ENCODE peak calls at places on chromosome 21, in five cellular contexts. One of them, this sample, is unnamed.

GRCh38 chr21:46245213-46245915 is 16.8 kb upstream of the LSS start:
- DNase-seq in SK-N-SH: no peak
- DNase-seq in GM12878: no peak
- DNase-seq in A549: no peak
- DNase-seq in K562: no peak
- DNase-seq in this sample: no peak

GRCh38 chr21:41396452-41397107 is 29.5 kb upstream of the MX1 start:
- DNase-seq in SK-N-SH: no peak
- DNase-seq in GM12878: no peak
- DNase-seq in A549: no peak
- DNase-seq in K562: no peak
- DNase-seq in this sample: no peak

GRCh38 chr21:32378956-32379355 is 13.9 kb downstream of the URB1 start:
- DNase-seq in SK-N-SH: no peak
- DNase-seq in GM12878: no peak
- DNase-seq in A549: no peak
- DNase-seq in K562: no peak
- DNase-seq in this sample: no peak

GRCh38 chr21:46552274-46552673 is 52.6 kb downstream of the S100B start:
- DNase-seq in SK-N-SH: no peak
- DNase-seq in GM12878: no peak
- DNase-seq in A549: no peak
- DNase-seq in K562: no peak
- DNase-seq in this sample: no peak

GRCh38 chr21:33949516-33950424 is 34.2 kb upstream of the ATP5PO start:
- DNase-seq in SK-N-SH: no peak
- DNase-seq in GM12878: peak
- DNase-seq in A549: no peak
- DNase-seq in K562: no peak
- DNase-seq in this sample: no peak

GRCh38 chr21:25489673-25490072 is 117.6 kb downstream of the MRPL39 start:
- DNase-seq in SK-N-SH: no peak
- DNase-seq in GM12878: no peak
- DNase-seq in A549: no peak
- DNase-seq in K562: no peak
- DNase-seq in this sample: peak

GRCh38 chr21:32524010-32524719 is 61.2 kb downstream of the TCP10L start:
- DNase-seq in SK-N-SH: no peak
- DNase-seq in GM12878: no peak
- DNase-seq in A549: no peak
- DNase-seq in K562: no peak
- DNase-seq in this sample: peak

GRCh38 chr21:33541756-33542639 is at the start of gene GART:
- DNase-seq in SK-N-SH: peak
- DNase-seq in GM12878: peak
- DNase-seq in A549: peak
- DNase-seq in K562: peak
- DNase-seq in this sample: peak

GRCh38 chr21:33348728-33349127 is 24.0 kb downstream of the IFNAR1 start:
- DNase-seq in SK-N-SH: no peak
- DNase-seq in GM12878: no peak
- DNase-seq in A549: no peak
- DNase-seq in K562: no peak
- DNase-seq in this sample: no peak

GRCh38 chr21:22352088-22352487 is 1353.9 kb downstream of the NCAM2 start:
- DNase-seq in SK-N-SH: no peak
- DNase-seq in GM12878: no peak
- DNase-seq in A549: no peak
- DNase-seq in K562: no peak
- DNase-seq in this sample: no peak

GRCh38 chr21:40923361-40923760 is 76.4 kb upstream of the DSCAM start:
- DNase-seq in SK-N-SH: no peak
- DNase-seq in GM12878: no peak
- DNase-seq in A549: no peak
- DNase-seq in K562: no peak
- DNase-seq in this sample: no peak

DNA sequence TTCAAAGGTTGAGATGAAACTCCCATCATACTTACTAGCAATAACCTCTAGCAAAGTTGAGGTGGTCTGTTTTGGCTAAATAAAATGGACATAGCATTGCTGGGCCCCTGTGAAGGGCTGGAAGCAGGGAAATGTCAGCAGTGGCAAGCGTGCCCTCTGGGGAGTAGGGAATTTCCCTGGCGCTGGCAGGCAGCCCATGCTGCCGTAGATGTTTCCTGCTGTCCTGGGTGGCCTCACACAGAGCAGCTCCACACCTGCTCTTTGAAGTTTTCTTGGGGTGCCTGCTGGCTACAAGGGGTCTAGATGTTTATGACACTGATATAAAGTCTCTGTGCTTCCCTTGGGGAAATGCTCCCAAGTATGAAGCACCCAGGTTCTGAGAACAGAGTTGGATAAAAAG is 30.2 kb downstream of the ADARB1 start:
- DNase-seq in SK-N-SH: peak
- DNase-seq in GM12878: no peak
- DNase-seq in A549: no peak
- DNase-seq in K562: no peak
- DNase-seq in this sample: no peak
- TF ChIP-seq RCOR1 in SK-N-SH: no peak
- TF ChIP-seq RCOR1 in GM12878: no peak
- TF ChIP-seq RCOR1 in A549: no peak
- TF ChIP-seq RCOR1 in K562: no peak
- TF ChIP-seq RCOR1 in this sample: no peak

GRCh38 chr21:15203740-15204139 is 138.9 kb upstream of the NRIP1 start:
- DNase-seq in SK-N-SH: no peak
- DNase-seq in GM12878: no peak
- DNase-seq in A549: no peak
- DNase-seq in K562: no peak
- DNase-seq in this sample: no peak

GRCh38 chr21:15206514-15206913 is 141.7 kb upstream of the NRIP1 start:
- DNase-seq in SK-N-SH: no peak
- DNase-seq in GM12878: peak
- DNase-seq in A549: no peak
- DNase-seq in K562: no peak
- DNase-seq in this sample: no peak

GRCh38 chr21:15207231-15207630 is 142.4 kb upstream of the NRIP1 start:
- DNase-seq in SK-N-SH: no peak
- DNase-seq in GM12878: no peak
- DNase-seq in A549: no peak
- DNase-seq in K562: no peak
- DNase-seq in this sample: no peak

GRCh38 chr21:15204140-15204774 is 139.5 kb upstream of the NRIP1 start:
- DNase-seq in SK-N-SH: no peak
- DNase-seq in GM12878: no peak
- DNase-seq in A549: no peak
- DNase-seq in K562: no peak
- DNase-seq in this sample: no peak

GRCh38 chr21:15204887-15205286 is 140.1 kb upstream of the NRIP1 start:
- DNase-seq in SK-N-SH: no peak
- DNase-seq in GM12878: no peak
- DNase-seq in A549: no peak
- DNase-seq in K562: no peak
- DNase-seq in this sample: no peak
- TF ChIP-seq RCOR1 in SK-N-SH: no peak
- TF ChIP-seq RCOR1 in GM12878: no peak
- TF ChIP-seq RCOR1 in A549: no peak
- TF ChIP-seq RCOR1 in K562: no peak
- TF ChIP-seq RCOR1 in this sample: no peak

DNA sequence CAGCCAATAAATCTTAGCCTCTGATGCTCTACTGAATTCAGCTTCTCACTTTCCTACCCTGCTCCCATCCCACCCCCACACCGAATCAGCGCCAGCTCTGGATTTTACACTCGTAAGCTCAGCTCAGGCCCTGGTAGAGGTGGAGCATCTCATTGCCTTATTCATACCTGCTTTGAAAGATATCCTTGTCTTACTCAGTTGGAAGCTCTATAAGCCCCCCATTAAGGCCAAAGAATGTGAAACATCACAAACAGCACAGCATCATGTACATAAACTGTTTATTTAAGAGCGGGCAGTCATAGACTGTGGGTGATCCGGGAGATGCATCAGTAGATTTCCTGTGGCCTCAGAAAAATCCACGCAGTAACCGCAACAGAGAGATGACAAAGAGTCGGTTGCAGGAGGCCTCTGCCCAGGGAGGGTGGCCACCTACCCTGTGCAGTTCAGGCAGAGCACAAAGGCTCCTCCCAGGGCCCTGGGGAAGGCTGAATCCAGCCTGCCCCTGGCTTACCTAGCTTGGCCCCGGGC is 36.4 kb upstream of the ETS2 start:
- DNase-seq in SK-N-SH: no peak
- DNase-seq in GM12878: no peak
- DNase-seq in A549: no peak
- DNase-seq in K562: no peak
- DNase-seq in this sample: peak
- TF ChIP-seq RCOR1 in SK-N-SH: no peak
- TF ChIP-seq RCOR1 in GM12878: no peak
- TF ChIP-seq RCOR1 in A549: no peak
- TF ChIP-seq RCOR1 in K562: no peak
- TF ChIP-seq RCOR1 in this sample: peak

DNA sequence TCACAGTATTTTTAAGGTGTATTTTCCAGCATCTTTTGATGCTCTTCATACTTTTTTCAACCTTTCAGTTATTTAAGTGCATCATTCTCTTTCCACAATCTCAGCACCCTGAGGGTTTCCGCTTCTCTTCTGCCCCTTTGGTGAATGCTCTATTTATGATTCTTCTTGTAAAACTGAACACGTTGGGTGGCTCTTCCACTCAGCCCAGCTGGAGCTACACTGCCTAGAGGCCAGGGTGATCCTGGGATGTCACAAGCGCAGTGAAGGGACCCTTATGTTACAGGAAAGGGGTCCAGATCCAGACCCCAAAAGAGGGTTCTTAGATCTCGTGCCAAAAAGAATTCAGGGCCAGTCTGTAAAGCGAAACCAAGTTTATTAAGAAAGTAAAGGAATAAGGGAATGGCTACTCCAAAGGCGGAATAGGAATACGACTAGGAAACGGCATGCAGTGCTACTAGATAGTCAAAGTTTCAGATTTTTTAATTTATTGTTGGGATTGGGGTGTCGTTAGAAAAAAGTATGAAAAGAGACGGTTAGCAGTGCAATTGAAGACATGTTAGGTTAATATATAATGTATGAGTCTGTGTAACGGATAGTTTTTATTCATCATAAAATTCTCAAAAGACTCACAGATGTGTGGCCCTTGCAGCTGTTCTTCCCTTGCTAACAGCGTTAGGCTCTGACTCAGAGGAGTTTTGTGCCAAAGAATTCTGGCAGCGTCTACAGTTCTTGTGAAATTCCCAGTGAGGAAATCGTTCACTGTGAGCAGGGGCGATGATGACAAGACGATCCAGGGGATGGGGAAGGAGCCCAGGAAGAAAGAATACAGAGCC is 14.4 kb upstream of the ERVH48-1 start:
- DNase-seq in SK-N-SH: no peak
- DNase-seq in GM12878: no peak
- DNase-seq in A549: peak
- DNase-seq in K562: no peak
- DNase-seq in this sample: peak
- TF ChIP-seq RCOR1 in SK-N-SH: no peak
- TF ChIP-seq RCOR1 in GM12878: no peak
- TF ChIP-seq RCOR1 in A549: no peak
- TF ChIP-seq RCOR1 in K562: no peak
- TF ChIP-seq RCOR1 in this sample: peak

GRCh38 chr21:26842976-26843911 is 2.0 kb downstream of the ADAMTS1 start:
- DNase-seq in SK-N-SH: peak
- DNase-seq in GM12878: no peak
- DNase-seq in A549: no peak
- DNase-seq in K562: no peak
- DNase-seq in this sample: peak
- TF ChIP-seq RCOR1 in SK-N-SH: no peak
- TF ChIP-seq RCOR1 in GM12878: no peak
- TF ChIP-seq RCOR1 in A549: no peak
- TF ChIP-seq RCOR1 in K562: no peak
- TF ChIP-seq RCOR1 in this sample: no peak

GRCh38 chr21:44871576-44872265 is 1.8 kb downstream of the PTTG1IP start:
- DNase-seq in SK-N-SH: no peak
- DNase-seq in GM12878: no peak
- DNase-seq in A549: no peak
- DNase-seq in K562: no peak
- DNase-seq in this sample: peak

GRCh38 chr21:44868707-44869106 is 4.8 kb downstream of the PTTG1IP start:
- DNase-seq in SK-N-SH: no peak
- DNase-seq in GM12878: no peak
- DNase-seq in A549: no peak
- DNase-seq in K562: no peak
- DNase-seq in this sample: no peak

GRCh38 chr21:44867999-44868700 is 5.3 kb downstream of the PTTG1IP start:
- DNase-seq in SK-N-SH: no peak
- DNase-seq in GM12878: no peak
- DNase-seq in A549: no peak
- DNase-seq in K562: no peak
- DNase-seq in this sample: no peak

GRCh38 chr21:44870748-44871495 is 2.6 kb downstream of the PTTG1IP start:
- DNase-seq in SK-N-SH: no peak
- DNase-seq in GM12878: no peak
- DNase-seq in A549: no peak
- DNase-seq in K562: no peak
- DNase-seq in this sample: no peak

DNA sequence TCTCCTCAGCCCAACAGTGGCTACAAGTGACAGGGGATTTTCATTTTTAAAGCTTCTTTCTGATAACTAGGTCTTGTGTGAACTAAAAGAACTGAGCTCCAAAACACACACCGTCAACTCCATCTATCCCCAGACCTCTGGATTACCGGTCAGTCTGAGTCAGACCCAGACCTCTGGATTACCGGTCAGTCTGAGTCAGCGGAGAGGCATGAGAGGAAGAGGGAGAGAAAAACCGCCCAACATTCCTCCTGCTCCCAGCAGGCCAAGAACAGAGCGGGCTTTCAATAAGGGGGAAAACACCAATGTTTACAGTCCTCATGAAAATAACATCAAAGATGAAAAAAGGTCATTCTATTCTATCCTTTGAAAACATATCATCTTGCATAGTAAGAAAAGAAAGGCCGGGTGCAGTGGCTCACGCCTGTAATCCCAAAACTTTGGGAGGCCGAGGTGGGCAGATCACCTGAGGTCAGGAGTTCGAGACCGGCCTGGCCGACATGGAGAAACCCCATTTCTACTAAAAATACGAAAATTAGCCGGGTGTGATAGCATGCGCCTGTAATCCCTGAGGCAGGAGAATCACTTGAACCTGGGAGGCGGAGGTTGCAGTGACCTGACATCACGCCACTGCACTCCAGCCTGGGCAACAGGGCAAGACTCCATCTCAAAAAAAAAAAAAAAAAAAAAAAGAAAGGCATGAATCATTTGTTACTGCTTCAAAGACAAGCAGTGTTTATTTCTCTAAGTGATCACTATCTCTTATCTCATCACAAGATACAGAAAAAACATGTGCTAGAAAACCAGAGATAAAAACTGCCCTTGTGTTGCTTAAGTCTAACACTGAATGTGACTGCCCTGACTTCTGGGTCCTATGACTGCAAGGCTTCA is 3.4 kb downstream of the PTTG1IP start:
- DNase-seq in SK-N-SH: no peak
- DNase-seq in GM12878: no peak
- DNase-seq in A549: peak
- DNase-seq in K562: no peak
- DNase-seq in this sample: peak
- TF ChIP-seq RCOR1 in SK-N-SH: no peak
- TF ChIP-seq RCOR1 in GM12878: no peak
- TF ChIP-seq RCOR1 in A549: no peak
- TF ChIP-seq RCOR1 in K562: peak
- TF ChIP-seq RCOR1 in this sample: no peak

This sample was measured in IMR-90.